ENCODE peak calls at places on chromosome 19, in five cellular contexts. U is B cell, S is bronchial epithelial cell, G is nephron progenitor cell, B is SK-N-SH. M is an unnamed sample.

GRCh38 chr19:5774921-5775320 is 9.6 kb downstream of the PRR22 start:
- DNase-seq in U (no peak), B (no peak), G (no peak), S (no peak), M (no peak)

GRCh38 chr19:13899912-13900584 is 5.9 kb downstream of the BRME1 start:
- DNase-seq in B (no peak), U (no peak), S (no peak), G (no peak), M (no peak)

GRCh38 chr19:16795042-16795441 is 34.2 kb upstream of the SIN3B start:
- DNase-seq in G (no peak), U (no peak), B (no peak), S (no peak), M (no peak)

GRCh38 chr19:42276821-42277220 is 7.8 kb downstream of the CIC start:
- DNase-seq in S (peak; percentile 68), U (no peak), B (no peak), G (no peak), M (no peak)

GRCh38 chr19:6738726-6739389 is 622 bp upstream of the TRIP10 start:
- DNase-seq in S (no peak), B (no peak), U (no peak), G (peak; percentile 54), M (peak; percentile 22)

GRCh38 chr19:41325947-41326706 is 16.2 kb downstream of the CCDC97 start:
- DNase-seq in G (peak; percentile 50), S (peak; percentile 39), B (peak; percentile 81), U (peak; percentile 84), M (no peak)

GRCh38 chr19:38173324-38174041 is 50.5 kb downstream of the DPF1 start:
- DNase-seq in U (no peak), B (peak; percentile 76), S (peak; percentile 86), G (no peak), M (no peak)

GRCh38 chr19:8481616-8482015 is 20.8 kb downstream of the PRAM1 start:
- DNase-seq in G (no peak), S (no peak), B (no peak), U (no peak), M (no peak)

GRCh38 chr19:7251502-7251901 is 42.7 kb downstream of the INSR start:
- DNase-seq in U (no peak), G (no peak), B (no peak), S (no peak), M (no peak)

GRCh38 chr19:1315470-1316166 is 29.9 kb downstream of the EFNA2 start:
- DNase-seq in S (no peak), U (no peak), B (peak; percentile 95), G (peak; percentile 70), M (peak; percentile 46)

GRCh38 chr19:973726-974563 is 10.2 kb upstream of the WDR18 start:
- DNase-seq in B (no peak), U (no peak), S (no peak), G (no peak), M (no peak)

GRCh38 chr19:53810891-53811290 is 13.2 kb downstream of the NLRP12 start:
- DNase-seq in G (no peak), U (no peak), B (no peak), S (no peak), M (no peak)
- TF ChIP-seq CTCF in G (no peak), U (no peak), B (no peak), S (no peak), M (no peak)

GRCh38 chr19:23070353-23070781 is 46.5 kb upstream of the ZNF730 start:
- DNase-seq in G (no peak), B (peak; percentile 73), S (no peak), U (no peak), M (no peak)
- TF ChIP-seq CTCF in G (no peak), B (peak; percentile 55), S (peak; percentile 34), U (peak; percentile 31), M (no peak)

GRCh38 chr19:3547301-3547731 is 8.3 kb downstream of the TEKTIP1 start:
- DNase-seq in U (no peak), B (peak; percentile 79), S (no peak), G (no peak), M (no peak)
- TF ChIP-seq CTCF in U (peak; percentile 63), B (peak; percentile 61), S (peak; percentile 64), G (peak; percentile 18), M (peak; percentile 68)

DNA sequence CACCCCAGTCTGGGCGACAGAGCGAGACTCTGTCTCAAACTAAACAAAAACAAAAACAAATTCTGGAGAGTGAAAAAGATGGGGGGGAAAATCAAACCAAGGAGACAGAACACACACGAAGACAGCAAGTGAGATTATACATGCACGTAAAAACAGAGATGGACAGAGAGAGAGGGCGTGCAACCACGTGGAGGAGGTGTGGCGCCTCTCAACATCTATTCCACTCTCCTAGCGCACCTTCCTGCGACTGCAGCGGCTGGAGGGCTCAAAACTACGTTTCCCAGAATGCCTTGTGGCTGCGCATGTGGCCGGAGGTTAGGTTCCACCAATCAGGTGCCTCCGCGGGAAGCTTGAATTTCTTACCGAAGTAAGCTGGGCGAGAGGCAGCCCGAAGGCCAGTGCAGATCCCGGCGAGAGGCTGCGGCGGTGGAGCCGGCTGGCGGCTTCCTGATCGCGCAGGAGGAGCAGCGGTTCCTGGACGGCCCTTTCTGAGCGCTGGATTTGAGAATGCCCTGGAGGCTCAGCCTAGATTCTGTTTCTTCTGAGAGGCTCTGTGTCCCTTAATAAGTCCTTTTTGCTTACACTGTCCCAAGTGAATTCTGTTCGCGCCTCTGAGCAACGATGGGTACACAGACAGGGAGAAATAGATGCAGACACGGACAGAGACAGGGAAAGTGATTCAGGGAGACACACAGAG is 13.1 kb upstream of the NANOS2 start:
- DNase-seq in B (peak; percentile 97), G (peak; percentile 96), U (peak; percentile 91), S (peak; percentile 90), M (peak; percentile 91)
- TF ChIP-seq CTCF in B (no peak), G (no peak), U (no peak), S (no peak), M (no peak)

DNA sequence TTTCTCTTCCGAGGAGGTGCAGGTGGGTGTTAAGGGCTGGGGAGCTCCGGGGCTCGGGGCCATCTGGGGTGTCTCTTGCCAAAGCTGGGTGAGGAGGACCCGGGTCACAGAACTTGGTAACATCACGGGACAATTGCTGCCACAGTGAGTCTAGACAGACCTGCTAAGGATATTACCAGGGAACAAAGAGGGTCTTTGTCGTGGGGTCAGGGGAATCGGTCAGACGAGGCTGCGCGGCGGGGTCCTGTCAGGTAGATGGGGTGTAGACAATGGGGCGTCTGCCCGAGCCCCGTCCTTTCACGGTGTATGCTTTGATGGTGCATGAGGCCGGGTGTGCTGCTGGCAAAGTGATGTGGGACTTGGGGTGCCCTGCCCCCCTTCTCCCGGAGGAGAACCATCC is 7.8 kb downstream of the PGPEP1 start:
- DNase-seq in G (no peak), U (no peak), S (no peak), B (no peak), M (no peak)
- TF ChIP-seq CTCF in G (no peak), U (no peak), S (no peak), B (no peak), M (no peak)

GRCh38 chr19:43619262-43620060 is at the start of gene ZNF428:
- DNase-seq in G (peak; percentile 88), S (peak; percentile 72), U (peak; percentile 92), B (peak; percentile 95), M (peak; percentile 84)
- TF ChIP-seq CTCF in G (no peak), S (no peak), U (no peak), B (no peak), M (no peak)

GRCh38 chr19:45254044-45254531 is 3.0 kb downstream of the MARK4 start:
- DNase-seq in S (no peak), G (no peak), U (no peak), B (peak; percentile 79), M (no peak)
- TF ChIP-seq CTCF in S (peak; percentile 19), G (no peak), U (peak; percentile 40), B (peak; percentile 47), M (peak; percentile 59)

DNA sequence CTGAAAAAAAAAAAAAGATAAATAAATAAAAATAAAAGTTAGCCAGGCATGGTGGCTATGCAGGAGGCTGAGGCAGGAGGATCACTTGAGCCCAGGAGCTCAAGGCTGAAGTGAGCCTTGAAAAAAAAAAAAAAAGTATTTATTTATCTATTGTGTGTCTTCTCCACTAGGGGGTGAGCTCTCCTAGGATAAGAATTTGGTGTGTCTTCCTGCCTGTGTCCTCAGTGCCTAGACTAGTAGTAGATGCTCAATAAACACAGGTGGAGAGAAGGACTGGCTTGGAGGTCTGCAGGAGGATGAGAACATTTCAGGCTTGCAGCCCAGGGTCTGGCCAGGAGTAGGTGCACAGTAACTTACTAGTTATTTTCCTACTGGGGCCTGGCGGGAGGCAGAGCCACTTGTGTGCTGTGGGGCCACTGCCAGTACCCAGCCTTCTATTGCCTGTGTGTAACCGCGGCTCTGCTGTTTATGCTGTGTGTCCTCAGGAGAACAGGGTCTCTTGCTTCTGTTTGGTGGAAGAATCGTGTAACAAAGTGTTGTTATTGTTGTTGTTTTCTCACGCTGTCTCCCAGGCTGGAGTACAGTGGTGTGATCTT is 5.4 kb downstream of the LMTK3 start:
- DNase-seq in G (no peak), U (no peak), S (peak; percentile 42), B (peak; percentile 70), M (no peak)
- TF ChIP-seq CTCF in G (peak; percentile 38), U (peak; percentile 60), S (peak; percentile 41), B (peak; percentile 75), M (peak; percentile 64)

DNA sequence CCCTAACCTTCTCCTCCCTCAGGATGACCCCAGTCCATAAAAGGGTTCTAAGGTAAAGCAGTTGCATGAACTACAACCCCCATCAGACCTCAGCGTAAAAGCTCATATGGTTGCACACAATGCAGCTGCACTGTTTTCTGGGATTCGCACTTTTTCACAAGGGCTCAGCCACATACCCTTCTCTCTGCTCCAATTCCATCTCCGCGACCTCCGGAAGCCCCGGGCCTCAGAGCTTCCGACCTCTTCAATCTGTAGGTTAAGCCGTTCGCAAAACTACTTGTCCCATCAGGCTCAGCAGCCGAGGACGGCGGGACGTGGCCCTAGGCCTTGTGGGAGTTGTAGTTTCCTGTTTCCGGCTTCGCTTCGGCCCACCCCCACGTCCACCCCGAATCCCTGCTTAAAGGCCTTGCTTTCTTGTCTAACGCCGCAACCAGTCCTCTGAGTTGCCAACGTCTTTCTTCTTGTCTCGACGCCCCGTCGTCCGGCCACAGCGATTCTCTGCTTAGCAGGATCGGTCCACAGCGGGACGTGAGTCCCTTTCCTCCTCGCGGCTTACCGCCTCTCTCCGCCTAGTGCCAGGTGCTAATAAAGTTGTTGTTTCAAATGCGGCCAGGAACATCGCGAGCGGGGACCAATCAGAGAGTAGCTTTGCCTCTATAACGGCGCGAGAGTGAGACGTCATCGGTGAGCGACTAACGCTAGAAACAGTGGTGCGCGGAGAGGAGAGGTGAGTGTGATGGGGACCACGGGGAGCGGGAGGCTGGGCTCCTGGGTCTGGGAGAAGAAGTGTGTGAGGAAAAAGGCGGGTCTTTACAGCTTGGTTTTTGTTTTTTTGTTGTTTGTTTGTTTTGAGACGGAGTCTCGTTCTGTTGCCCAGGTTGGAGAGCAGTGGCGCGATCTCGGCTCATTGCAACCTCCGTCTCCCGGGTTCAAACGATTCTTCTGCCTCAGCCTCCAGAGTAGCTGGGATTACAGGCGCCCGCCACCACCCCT is at the start of the genes PRPF31 and TFPT:
- DNase-seq in B (peak; percentile 94), G (peak; percentile 93), U (peak; percentile 99), S (peak; percentile 91), M (peak; percentile 88)
- TF ChIP-seq CTCF in B (no peak), G (no peak), U (no peak), S (no peak), M (no peak)

M was measured in endothelial cell.